ENCODE peak calls at places on chromosome 19, in ten cellular contexts. H, D, C, Y, I, G, K, N, T and P are unnamed samples.

GRCh38 chr19:31214086-31214485 is 135.2 kb downstream of the TSHZ3 start:
- DNase-seq in H (peak), D (no peak), C (no peak), Y (no peak), I (peak), G (peak), K (peak), N (peak), T (peak), P (no peak)

GRCh38 chr19:8973501-8974091 is 36.6 kb downstream of the MUC16 start:
- DNase-seq in H (no peak), D (no peak), C (no peak), Y (peak), I (no peak), G (no peak), K (no peak), N (no peak), T (no peak), P (no peak)

GRCh38 chr19:14979498-14980255 is at the start of gene SLC1A6:
- DNase-seq in H (no peak), D (no peak), C (peak), Y (no peak), I (no peak), G (no peak), K (no peak), N (no peak), T (no peak), P (no peak)

GRCh38 chr19:18401580-18402112 is 4.2 kb upstream of the LRRC25 start:
- DNase-seq in H (no peak), D (no peak), C (no peak), Y (no peak), I (no peak), G (no peak), K (no peak), N (no peak), T (peak), P (no peak)

GRCh38 chr19:29714371-29714952 is 599 bp downstream of the C19orf12 start:
- DNase-seq in H (peak), D (no peak), C (no peak), Y (no peak), I (peak), G (no peak), K (no peak), N (no peak), T (no peak), P (no peak)

GRCh38 chr19:13887529-13887928 is 10.6 kb downstream of the NANOS3 start:
- DNase-seq in H (no peak), D (no peak), C (no peak), Y (no peak), I (no peak), G (no peak), K (no peak), N (no peak), T (no peak), P (no peak)

GRCh38 chr19:19627716-19628498 is at the start of gene LPAR2:
- DNase-seq in H (peak), D (no peak), C (peak), Y (peak), I (peak), G (no peak), K (peak), N (no peak), T (peak), P (no peak)

GRCh38 chr19:6249296-6249695 is 30.5 kb downstream of the MLLT1 start:
- DNase-seq in H (no peak), D (no peak), C (no peak), Y (no peak), I (no peak), G (peak), K (no peak), N (no peak), T (no peak), P (no peak)

GRCh38 chr19:1453525-1454371 is 3.8 kb downstream of the APC2 start:
- DNase-seq in H (no peak), D (no peak), C (peak), Y (no peak), I (no peak), G (peak), K (no peak), N (peak), T (no peak), P (no peak)

GRCh38 chr19:43639507-43640423 is at the start of gene CADM4:
- DNase-seq in H (no peak), D (no peak), C (peak), Y (peak), I (peak), G (no peak), K (peak), N (no peak), T (peak), P (peak)

GRCh38 chr19:35585844-35586243 is at the start of gene PMIS2:
- DNase-seq in H (no peak), D (no peak), C (peak), Y (no peak), I (no peak), G (peak), K (peak), N (no peak), T (no peak), P (no peak)

GRCh38 chr19:52600639-52601024 is 30.5 kb downstream of the ZNF701 start:
- DNase-seq in H (no peak), D (no peak), C (no peak), Y (no peak), I (peak), G (no peak), K (no peak), N (no peak), T (peak), P (peak)

GRCh38 chr19:18388328-18389094 is 2.6 kb downstream of the GDF15 start:
- DNase-seq in H (peak), D (peak), C (peak), Y (peak), I (peak), G (peak), K (peak), N (peak), T (peak), P (peak)

GRCh38 chr19:54209748-54210494 is 9.3 kb downstream of the RPS9 start:
- DNase-seq in H (no peak), D (no peak), C (no peak), Y (peak), I (no peak), G (peak), K (no peak), N (peak), T (peak), P (peak)

GRCh38 chr19:5714819-5715218 is 5.1 kb downstream of the LONP1 start:
- DNase-seq in H (no peak), D (no peak), C (no peak), Y (no peak), I (no peak), G (no peak), K (no peak), N (no peak), T (no peak), P (no peak)